ENCODE peak calls at places on chromosomes 7 and 10, in four cellular contexts. D is HepG2, P is H1, T is GM12878. B is an unnamed sample.

GRCh38 chr7:50534690-50535290 is 30.4 kb downstream of the DDC start:
- DNase-seq in D (peak), T (no peak), P (no peak), B (no peak)

GRCh38 chr7:102472126-102473041 is 6.3 kb downstream of the POLR2J start:
- DNase-seq in P (no peak), T (no peak), D (no peak), B (no peak)

GRCh38 chr10:14822879-14823755 is 14.7 kb downstream of the CDNF start:
- DNase-seq in P (no peak), T (no peak), D (peak), B (peak)

GRCh38 chr10:24989867-24990266 is 26.1 kb downstream of the ENKUR start:
- DNase-seq in D (no peak), T (no peak), P (no peak), B (no peak)

GRCh38 chr7:84744388-84744787 is 442.5 kb downstream of the SEMA3D start:
- DNase-seq in T (no peak), P (no peak), D (no peak), B (no peak)

GRCh38 chr7:22332481-22332880 is 24.5 kb downstream of the RAPGEF5 start:
- DNase-seq in P (no peak), D (no peak), T (no peak), B (no peak)

GRCh38 chr7:128098629-128099028 is 67.4 kb upstream of the LRRC4 start:
- DNase-seq in P (no peak), T (no peak), D (no peak), B (no peak)

GRCh38 chr10:94397549-94398370 is 4.6 kb upstream of the TBC1D12 start:
- DNase-seq in T (no peak), D (peak), P (no peak), B (no peak)

GRCh38 chr7:132842478-132842877 is 239.4 kb downstream of the CHCHD3 start:
- DNase-seq in P (no peak), T (no peak), D (no peak), B (no peak)

GRCh38 chr7:114916261-114916892 is 5.5 kb upstream of the MDFIC start:
- DNase-seq in T (peak), D (no peak), P (no peak), B (no peak)

GRCh38 chr7:92766461-92767003 is 69.8 kb downstream of the CDK6 start:
- DNase-seq in D (peak), T (no peak), P (no peak), B (no peak)

GRCh38 chr7:105787071-105787470 is 89.3 kb downstream of the ATXN7L1 start:
- DNase-seq in D (no peak), T (no peak), P (no peak), B (no peak)

GRCh38 chr7:55409474-55410225 is 44.5 kb downstream of the LANCL2 start:
- DNase-seq in D (no peak), T (peak), P (no peak), B (no peak)

GRCh38 chr10:44970812-44971395 is 7.7 kb downstream of the DEPP1 start:
- DNase-seq in D (no peak), P (no peak), T (no peak), B (no peak)

GRCh38 chr7:26436996-26437547 is 145.4 kb downstream of the SNX10 start:
- DNase-seq in D (no peak), T (no peak), P (no peak), B (no peak)

GRCh38 chr10:2893991-2894390 is 173.4 kb upstream of the PFKP start:
- DNase-seq in T (no peak), D (no peak), P (no peak), B (no peak)

GRCh38 chr10:27448926-27449325 is 55.2 kb upstream of the RAB18 start:
- DNase-seq in P (peak), D (peak), T (no peak), B (no peak)

GRCh38 chr10:110209399-110209925 is 2.1 kb downstream of the MXI1 start:
- DNase-seq in D (no peak), T (no peak), P (no peak), B (peak)

GRCh38 chr7:22841954-22842353 is 19.3 kb upstream of the TOMM7 start:
- DNase-seq in D (no peak), T (no peak), P (no peak), B (no peak)

GRCh38 chr7:81460646-81461045 is 309.2 kb downstream of the HGF start:
- DNase-seq in T (no peak), P (no peak), D (no peak), B (no peak)

GRCh38 chr10:79189853-79190435 is 121.2 kb downstream of the ZMIZ1 start:
- DNase-seq in P (no peak), D (no peak), T (no peak), B (no peak)

GRCh38 chr10:118912961-118913360 is 116.6 kb upstream of the NANOS1 start:
- DNase-seq in T (no peak), D (peak), P (no peak), B (no peak)
- TF ChIP-seq SUZ12 in T (no peak), D (no peak), P (no peak), B (no peak)

DNA sequence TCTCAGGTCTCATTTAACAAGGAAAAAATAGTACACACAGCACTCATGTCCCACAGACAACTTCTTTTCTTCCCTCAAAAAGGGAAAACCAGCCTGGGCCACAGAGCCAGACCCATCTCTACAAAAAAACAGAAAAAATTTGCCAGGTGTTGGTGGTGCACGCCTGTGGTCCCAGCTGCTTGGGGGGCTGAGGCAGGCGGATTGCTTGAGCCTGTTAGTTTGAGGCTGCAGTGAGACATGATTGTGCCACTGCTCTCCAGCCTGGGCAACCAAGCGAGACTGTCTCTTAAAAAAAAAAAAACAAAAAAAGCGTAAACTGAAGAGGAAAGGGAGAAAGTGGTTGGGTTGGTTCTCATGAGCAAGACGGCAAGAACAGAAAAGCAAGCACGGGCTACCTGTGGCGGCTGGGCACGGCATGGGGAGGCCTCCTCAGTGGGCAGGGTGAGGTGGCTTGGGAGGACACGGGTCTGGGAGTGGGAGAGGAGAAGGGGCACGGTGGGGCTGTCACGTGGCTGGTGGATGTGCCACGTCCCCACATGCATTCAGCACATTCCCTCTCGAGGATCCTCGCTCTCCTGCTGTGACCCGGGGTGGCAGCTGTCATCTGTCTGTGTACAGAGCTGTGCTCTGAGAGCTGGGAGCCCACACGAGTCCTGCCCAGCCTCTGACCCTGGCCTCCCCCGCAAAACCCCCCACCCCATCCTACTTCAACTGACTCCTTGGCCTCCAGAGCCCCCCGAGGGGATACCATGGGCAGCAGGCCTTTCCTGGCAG is 219.7 kb downstream of the MLLT10 start:
- DNase-seq in D (no peak), T (no peak), P (no peak), B (no peak)
- TF ChIP-seq SP1 in D (no peak), T (no peak), P (no peak), B (no peak)

GRCh38 chr7:11760372-11760771 is 71.6 kb downstream of the THSD7A start:
- DNase-seq in D (no peak), T (no peak), P (no peak), B (peak)
- TF ChIP-seq SUZ12 in D (no peak), T (no peak), P (no peak), B (no peak)

GRCh38 chr10:10528563-10528910 is 489.1 kb upstream of the CELF2 start:
- DNase-seq in P (no peak), D (no peak), T (no peak), B (no peak)
- TF ChIP-seq SP1 in P (no peak), D (no peak), T (no peak), B (no peak)

DNA sequence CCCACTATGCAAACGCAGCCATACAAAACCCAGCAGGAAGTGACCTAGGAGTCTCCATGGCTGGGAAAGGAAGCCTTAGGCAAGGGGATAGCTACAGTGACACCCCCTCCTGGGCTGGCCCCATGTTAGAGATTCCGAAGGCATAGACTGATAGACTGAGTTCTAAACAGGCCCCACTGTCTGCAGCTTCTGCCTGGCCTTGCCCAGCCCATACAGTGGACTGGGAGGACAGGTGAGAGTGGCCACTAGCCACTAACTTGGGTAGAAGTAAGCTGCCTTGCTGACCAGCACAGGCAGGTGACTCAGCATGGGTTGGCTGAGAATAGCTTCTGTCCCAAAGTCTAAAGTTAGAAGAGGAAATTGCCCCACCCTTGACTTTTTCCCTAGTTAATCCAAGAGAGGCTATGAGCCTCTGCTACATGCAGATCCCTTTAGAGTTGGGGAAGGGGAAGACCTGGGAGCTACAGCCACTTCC is 106.2 kb downstream of the C10orf105 start:
- DNase-seq in P (no peak), T (no peak), D (no peak), B (no peak)
- TF ChIP-seq SUZ12 in P (no peak), T (no peak), D (no peak), B (no peak)

DNA sequence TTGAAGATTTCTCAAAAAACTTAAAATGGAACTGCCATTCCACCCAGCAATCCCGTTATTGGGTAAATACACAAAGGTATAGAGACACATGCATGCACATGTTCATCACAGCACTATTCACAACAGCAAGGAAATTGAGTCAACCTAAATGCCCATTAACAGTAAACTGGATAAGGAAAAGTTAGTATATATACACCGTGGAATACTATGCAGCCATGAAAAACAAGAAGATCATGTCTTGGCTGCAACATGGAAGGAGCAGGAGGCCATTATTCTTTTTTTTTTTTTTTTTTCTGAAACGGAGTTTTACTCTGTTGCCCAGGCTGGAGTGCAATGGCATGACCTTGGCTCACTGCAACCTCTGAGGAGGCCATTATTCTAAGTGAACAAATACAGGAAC is 749.0 kb downstream of the MAGI2 start:
- DNase-seq in T (no peak), D (no peak), P (no peak), B (no peak)
- TF ChIP-seq SP1 in T (no peak), D (no peak), P (no peak), B (no peak)

GRCh38 chr10:46559231-46559671 is 2.8 kb upstream of the GPRIN2 start:
- DNase-seq in T (no peak), P (no peak), D (no peak), B (no peak)
- TF ChIP-seq SUZ12 in T (no peak), P (no peak), D (no peak), B (no peak)

GRCh38 chr10:72616716-72617115 is 9.2 kb downstream of the MICU1 start:
- DNase-seq in D (no peak), P (no peak), T (no peak), B (no peak)
- TF ChIP-seq SP1 in D (no peak), P (no peak), T (no peak), B (no peak)

GRCh38 chr7:11524476-11525398 is 307.3 kb downstream of the THSD7A start:
- DNase-seq in P (no peak), D (no peak), T (no peak), B (no peak)

GRCh38 chr7:11533229-11533820 is 298.7 kb downstream of the THSD7A start:
- DNase-seq in D (no peak), P (no peak), T (no peak), B (no peak)

GRCh38 chr7:11527707-11528106 is 304.3 kb downstream of the THSD7A start:
- DNase-seq in T (no peak), D (no peak), P (no peak), B (no peak)

DNA sequence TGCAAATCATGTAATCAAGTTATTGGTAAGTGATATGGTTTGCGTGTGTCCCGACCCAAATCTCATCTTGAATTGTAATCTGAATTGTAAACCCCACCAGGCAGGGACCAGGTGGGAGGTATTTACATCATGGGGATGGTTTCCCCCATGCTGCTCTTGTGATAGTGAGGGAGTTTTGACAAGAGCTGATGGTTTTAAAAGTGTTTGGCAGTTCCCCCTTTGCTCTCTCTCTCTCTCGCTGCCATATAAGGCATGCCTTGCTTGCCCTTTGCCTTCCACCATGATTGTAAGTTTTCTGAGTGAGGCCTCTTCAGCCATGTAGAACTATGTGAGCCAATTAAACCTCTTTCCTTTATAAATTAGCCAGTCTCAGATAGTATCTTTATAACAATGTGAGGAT is 302.6 kb downstream of the THSD7A start:
- DNase-seq in P (no peak), T (no peak), D (no peak), B (no peak)
- TF ChIP-seq SUZ12 in P (no peak), T (no peak), D (no peak), B (no peak)